ENCODE peak calls at places on chromosomes 6 and 20, in seven cellular contexts. One of them, this sample, is unnamed.

GRCh38 chr6:167398214-167399050 is 73.5 kb downstream of the TTLL2 start:
- DNase-seq in A549: no peak
- DNase-seq in AG04450: no peak
- DNase-seq in heart right ventricle: no peak
- DNase-seq in astrocyte: no peak
- DNase-seq in activated B cell treated with CpG ODN at 0.5 μM for 24 hours: no peak
- DNase-seq in CD8-positive, alpha-beta T cell: no peak
- DNase-seq in this sample: no peak

GRCh38 chr6:81331526-81331925 is 421.0 kb downstream of the TENT5A start:
- DNase-seq in A549: no peak
- DNase-seq in AG04450: no peak
- DNase-seq in heart right ventricle: no peak
- DNase-seq in astrocyte: peak; percentile 75
- DNase-seq in activated B cell treated with CpG ODN at 0.5 μM for 24 hours: no peak
- DNase-seq in CD8-positive, alpha-beta T cell: no peak
- DNase-seq in this sample: no peak

GRCh38 chr6:142233945-142234682 is 67.7 kb upstream of the ADGRG6 start:
- DNase-seq in A549: no peak
- DNase-seq in AG04450: no peak
- DNase-seq in heart right ventricle: no peak
- DNase-seq in astrocyte: no peak
- DNase-seq in activated B cell treated with CpG ODN at 0.5 μM for 24 hours: no peak
- DNase-seq in CD8-positive, alpha-beta T cell: no peak
- DNase-seq in this sample: no peak

GRCh38 chr6:36804549-36804948 is 34.7 kb downstream of the CPNE5 start:
- DNase-seq in A549: no peak
- DNase-seq in AG04450: no peak
- DNase-seq in heart right ventricle: no peak
- DNase-seq in astrocyte: no peak
- DNase-seq in activated B cell treated with CpG ODN at 0.5 μM for 24 hours: no peak
- DNase-seq in CD8-positive, alpha-beta T cell: no peak
- DNase-seq in this sample: no peak

GRCh38 chr20:63748356-63749270 is 9.0 kb downstream of the SLC2A4RG start:
- DNase-seq in A549: no peak
- DNase-seq in AG04450: no peak
- DNase-seq in heart right ventricle: no peak
- DNase-seq in astrocyte: no peak
- DNase-seq in activated B cell treated with CpG ODN at 0.5 μM for 24 hours: no peak
- DNase-seq in CD8-positive, alpha-beta T cell: no peak
- DNase-seq in this sample: no peak

GRCh38 chr6:47440722-47441121 is 36.9 kb upstream of the CD2AP start:
- DNase-seq in A549: no peak
- DNase-seq in AG04450: no peak
- DNase-seq in heart right ventricle: no peak
- DNase-seq in astrocyte: no peak
- DNase-seq in activated B cell treated with CpG ODN at 0.5 μM for 24 hours: no peak
- DNase-seq in CD8-positive, alpha-beta T cell: no peak
- DNase-seq in this sample: no peak

GRCh38 chr6:168072266-168072665 is 6.7 kb downstream of the FRMD1 start:
- DNase-seq in A549: no peak
- DNase-seq in AG04450: no peak
- DNase-seq in heart right ventricle: no peak
- DNase-seq in astrocyte: no peak
- DNase-seq in activated B cell treated with CpG ODN at 0.5 μM for 24 hours: no peak
- DNase-seq in CD8-positive, alpha-beta T cell: no peak
- DNase-seq in this sample: no peak

GRCh38 chr6:13013681-13014550 is 297.3 kb downstream of the PHACTR1 start:
- DNase-seq in A549: no peak
- DNase-seq in AG04450: no peak
- DNase-seq in heart right ventricle: peak; percentile 29
- DNase-seq in astrocyte: no peak
- DNase-seq in activated B cell treated with CpG ODN at 0.5 μM for 24 hours: no peak
- DNase-seq in CD8-positive, alpha-beta T cell: no peak
- DNase-seq in this sample: no peak

GRCh38 chr6:14671261-14671681 is 553.7 kb downstream of the CD83 start:
- DNase-seq in A549: no peak
- DNase-seq in AG04450: peak; percentile 63
- DNase-seq in heart right ventricle: peak; percentile 47
- DNase-seq in astrocyte: peak; percentile 96
- DNase-seq in activated B cell treated with CpG ODN at 0.5 μM for 24 hours: no peak
- DNase-seq in CD8-positive, alpha-beta T cell: no peak
- DNase-seq in this sample: no peak

GRCh38 chr6:89951574-89952360 is 57.5 kb downstream of the GJA10 start:
- DNase-seq in A549: no peak
- DNase-seq in AG04450: no peak
- DNase-seq in heart right ventricle: no peak
- DNase-seq in astrocyte: peak; percentile 71
- DNase-seq in activated B cell treated with CpG ODN at 0.5 μM for 24 hours: no peak
- DNase-seq in CD8-positive, alpha-beta T cell: no peak
- DNase-seq in this sample: no peak

GRCh38 chr6:111651185-111652034 is 45.7 kb upstream of the TRAF3IP2 start:
- DNase-seq in A549: no peak
- DNase-seq in AG04450: no peak
- DNase-seq in heart right ventricle: no peak
- DNase-seq in astrocyte: no peak
- DNase-seq in activated B cell treated with CpG ODN at 0.5 μM for 24 hours: no peak
- DNase-seq in CD8-positive, alpha-beta T cell: no peak
- DNase-seq in this sample: no peak

GRCh38 chr6:20366082-20366834 is 35.4 kb upstream of the E2F3 start:
- DNase-seq in A549: no peak
- DNase-seq in AG04450: no peak
- DNase-seq in heart right ventricle: no peak
- DNase-seq in astrocyte: no peak
- DNase-seq in activated B cell treated with CpG ODN at 0.5 μM for 24 hours: no peak
- DNase-seq in CD8-positive, alpha-beta T cell: peak; percentile 32
- DNase-seq in this sample: no peak

GRCh38 chr20:58749979-58750378 is 57.4 kb downstream of the NPEPL1 start:
- DNase-seq in A549: no peak
- DNase-seq in AG04450: no peak
- DNase-seq in heart right ventricle: no peak
- DNase-seq in astrocyte: no peak
- DNase-seq in activated B cell treated with CpG ODN at 0.5 μM for 24 hours: no peak
- DNase-seq in CD8-positive, alpha-beta T cell: no peak
- DNase-seq in this sample: no peak

GRCh38 chr6:47413752-47414516 is 63.7 kb upstream of the CD2AP start:
- DNase-seq in A549: no peak
- DNase-seq in AG04450: peak; percentile 23
- DNase-seq in heart right ventricle: no peak
- DNase-seq in astrocyte: peak; percentile 44
- DNase-seq in activated B cell treated with CpG ODN at 0.5 μM for 24 hours: no peak
- DNase-seq in CD8-positive, alpha-beta T cell: peak; percentile 19
- DNase-seq in this sample: peak; percentile 16

GRCh38 chr6:159170999-159171712 is 2.0 kb downstream of the FNDC1 start:
- DNase-seq in A549: no peak
- DNase-seq in AG04450: peak; percentile 36
- DNase-seq in heart right ventricle: peak; percentile 20
- DNase-seq in astrocyte: peak; percentile 86
- DNase-seq in activated B cell treated with CpG ODN at 0.5 μM for 24 hours: no peak
- DNase-seq in CD8-positive, alpha-beta T cell: no peak
- DNase-seq in this sample: no peak

GRCh38 chr6:132072831-132073230 is 121.7 kb upstream of the CCN2 start:
- DNase-seq in A549: no peak
- DNase-seq in AG04450: no peak
- DNase-seq in heart right ventricle: no peak
- DNase-seq in astrocyte: no peak
- DNase-seq in activated B cell treated with CpG ODN at 0.5 μM for 24 hours: no peak
- DNase-seq in CD8-positive, alpha-beta T cell: no peak
- DNase-seq in this sample: no peak

GRCh38 chr20:2820896-2821869 is 5.0 kb downstream of the TMEM239 start:
- DNase-seq in A549: no peak
- DNase-seq in AG04450: no peak
- DNase-seq in heart right ventricle: no peak
- DNase-seq in astrocyte: no peak
- DNase-seq in activated B cell treated with CpG ODN at 0.5 μM for 24 hours: no peak
- DNase-seq in CD8-positive, alpha-beta T cell: no peak
- DNase-seq in this sample: no peak
- TF ChIP-seq CTCF in A549: no peak
- TF ChIP-seq CTCF in AG04450: no peak
- TF ChIP-seq CTCF in heart right ventricle: no peak
- TF ChIP-seq CTCF in astrocyte: no peak
- TF ChIP-seq CTCF in activated B cell treated with CpG ODN at 0.5 μM for 24 hours: no peak
- TF ChIP-seq CTCF in CD8-positive, alpha-beta T cell: no peak
- TF ChIP-seq CTCF in this sample: no peak

GRCh38 chr20:33753143-33753542 is 21.3 kb downstream of the ZNF341 start:
- DNase-seq in A549: no peak
- DNase-seq in AG04450: no peak
- DNase-seq in heart right ventricle: no peak
- DNase-seq in astrocyte: no peak
- DNase-seq in activated B cell treated with CpG ODN at 0.5 μM for 24 hours: no peak
- DNase-seq in CD8-positive, alpha-beta T cell: no peak
- DNase-seq in this sample: no peak
- TF ChIP-seq CTCF in A549: no peak
- TF ChIP-seq CTCF in AG04450: no peak
- TF ChIP-seq CTCF in heart right ventricle: no peak
- TF ChIP-seq CTCF in astrocyte: no peak
- TF ChIP-seq CTCF in activated B cell treated with CpG ODN at 0.5 μM for 24 hours: no peak
- TF ChIP-seq CTCF in CD8-positive, alpha-beta T cell: no peak
- TF ChIP-seq CTCF in this sample: no peak

GRCh38 chr6:156175971-156176421 is 601.2 kb upstream of the ARID1B start:
- DNase-seq in A549: peak; percentile 2
- DNase-seq in AG04450: no peak
- DNase-seq in heart right ventricle: peak; percentile 53
- DNase-seq in astrocyte: no peak
- DNase-seq in activated B cell treated with CpG ODN at 0.5 μM for 24 hours: no peak
- DNase-seq in CD8-positive, alpha-beta T cell: no peak
- DNase-seq in this sample: no peak
- TF ChIP-seq CTCF in A549: no peak
- TF ChIP-seq CTCF in AG04450: no peak
- TF ChIP-seq CTCF in heart right ventricle: no peak
- TF ChIP-seq CTCF in astrocyte: peak; percentile 22
- TF ChIP-seq CTCF in activated B cell treated with CpG ODN at 0.5 μM for 24 hours: no peak
- TF ChIP-seq CTCF in CD8-positive, alpha-beta T cell: no peak
- TF ChIP-seq CTCF in this sample: peak; percentile 18

DNA sequence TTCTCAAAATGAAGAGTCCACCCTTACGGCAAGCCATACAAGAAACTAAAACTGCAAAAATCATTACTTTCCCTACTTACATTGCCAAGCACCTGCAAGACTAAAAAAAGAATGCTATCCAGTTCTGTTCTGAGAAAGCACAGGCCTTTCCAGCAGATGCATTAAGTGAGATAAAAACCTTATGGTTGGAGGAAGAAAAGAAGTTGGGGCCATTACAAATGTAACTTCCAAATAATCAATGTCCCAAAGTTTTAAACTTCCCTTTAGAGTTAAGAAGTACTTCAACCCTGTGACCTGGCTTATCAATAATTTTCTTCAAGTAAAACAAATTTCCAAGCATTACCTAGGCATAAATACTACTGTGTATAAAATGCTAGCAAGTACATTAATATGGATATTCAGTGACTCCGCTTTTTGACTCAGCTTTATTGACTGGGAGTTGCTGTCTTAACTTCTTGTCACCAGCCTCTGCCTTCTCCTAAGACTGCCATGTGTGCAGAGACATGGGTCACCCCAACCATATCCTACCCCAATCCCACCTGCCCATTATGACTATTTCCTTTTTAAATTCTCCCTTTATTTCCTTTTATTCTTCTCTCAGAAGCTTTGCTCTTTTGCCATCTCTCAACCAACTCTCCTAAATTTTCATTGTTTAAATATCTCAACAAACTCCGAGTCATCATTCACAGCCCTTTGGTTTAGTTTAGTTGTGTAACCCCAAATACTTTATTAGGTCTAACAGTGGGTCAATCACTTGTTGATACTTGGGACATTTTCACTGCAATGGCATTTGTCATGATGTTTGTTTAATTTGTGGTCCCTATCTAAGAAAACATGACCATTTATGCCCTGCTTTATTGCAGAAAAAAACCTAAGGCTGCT is 49.7 kb downstream of the SLC22A23 start:
- DNase-seq in A549: no peak
- DNase-seq in AG04450: no peak
- DNase-seq in heart right ventricle: no peak
- DNase-seq in astrocyte: no peak
- DNase-seq in activated B cell treated with CpG ODN at 0.5 μM for 24 hours: no peak
- DNase-seq in CD8-positive, alpha-beta T cell: no peak
- DNase-seq in this sample: no peak
- TF ChIP-seq CTCF in A549: no peak
- TF ChIP-seq CTCF in AG04450: no peak
- TF ChIP-seq CTCF in heart right ventricle: no peak
- TF ChIP-seq CTCF in astrocyte: no peak
- TF ChIP-seq CTCF in activated B cell treated with CpG ODN at 0.5 μM for 24 hours: no peak
- TF ChIP-seq CTCF in CD8-positive, alpha-beta T cell: no peak
- TF ChIP-seq CTCF in this sample: no peak

GRCh38 chr20:19828233-19828632 is 70.2 kb downstream of the RIN2 start:
- DNase-seq in A549: peak; percentile 64
- DNase-seq in AG04450: no peak
- DNase-seq in heart right ventricle: no peak
- DNase-seq in astrocyte: peak; percentile 58
- DNase-seq in activated B cell treated with CpG ODN at 0.5 μM for 24 hours: no peak
- DNase-seq in CD8-positive, alpha-beta T cell: peak; percentile 2
- DNase-seq in this sample: no peak
- TF ChIP-seq CTCF in A549: peak; percentile 56
- TF ChIP-seq CTCF in AG04450: peak; percentile 46
- TF ChIP-seq CTCF in heart right ventricle: no peak
- TF ChIP-seq CTCF in astrocyte: peak; percentile 13
- TF ChIP-seq CTCF in activated B cell treated with CpG ODN at 0.5 μM for 24 hours: no peak
- TF ChIP-seq CTCF in CD8-positive, alpha-beta T cell: no peak
- TF ChIP-seq CTCF in this sample: no peak

DNA sequence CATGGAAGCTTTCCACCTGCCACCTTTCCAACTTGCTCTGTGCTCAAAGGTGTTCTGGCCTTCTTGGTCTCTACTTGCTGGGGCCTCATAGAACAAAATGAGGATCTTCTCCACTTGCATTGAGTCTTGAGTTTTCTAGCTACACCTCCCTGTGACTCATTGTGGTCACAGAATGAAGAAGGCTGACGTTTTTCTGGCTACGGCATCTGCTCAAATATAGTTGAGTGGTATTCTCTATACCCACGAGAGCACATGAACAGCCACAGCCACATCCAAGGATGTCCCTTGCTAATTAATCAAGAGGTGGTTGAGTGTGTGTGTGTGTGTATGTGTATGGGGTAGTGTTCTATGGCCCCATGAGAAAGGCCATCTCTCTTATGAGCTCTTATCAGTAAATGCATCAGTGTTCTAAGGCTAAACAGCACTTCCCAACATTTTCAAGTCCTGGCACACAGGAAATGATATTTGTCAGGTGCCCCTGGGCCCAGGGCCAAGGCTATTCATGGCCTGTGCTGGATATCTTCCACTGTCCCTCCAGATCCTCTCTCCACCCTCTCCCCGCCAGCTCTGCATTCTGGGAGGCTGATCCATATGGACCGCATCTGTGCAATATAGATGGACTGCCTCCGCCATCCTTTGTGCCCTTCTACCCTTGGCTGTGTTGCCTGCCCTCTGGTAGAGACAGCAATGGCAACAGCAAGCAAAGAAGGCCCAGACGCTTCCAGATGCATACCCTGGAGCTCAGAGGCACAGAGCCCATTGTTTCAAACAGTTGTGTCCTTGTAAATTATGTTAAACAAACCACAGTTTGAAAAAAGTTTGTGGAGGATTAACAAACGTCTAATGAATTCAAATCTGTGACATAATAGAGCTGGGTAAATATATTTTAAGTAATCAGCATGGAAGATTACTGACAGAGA is 150.2 kb downstream of the LRFN2 start:
- DNase-seq in A549: no peak
- DNase-seq in AG04450: no peak
- DNase-seq in heart right ventricle: no peak
- DNase-seq in astrocyte: peak; percentile 5
- DNase-seq in activated B cell treated with CpG ODN at 0.5 μM for 24 hours: no peak
- DNase-seq in CD8-positive, alpha-beta T cell: no peak
- DNase-seq in this sample: no peak
- TF ChIP-seq CTCF in A549: no peak
- TF ChIP-seq CTCF in AG04450: no peak
- TF ChIP-seq CTCF in heart right ventricle: no peak
- TF ChIP-seq CTCF in astrocyte: no peak
- TF ChIP-seq CTCF in activated B cell treated with CpG ODN at 0.5 μM for 24 hours: no peak
- TF ChIP-seq CTCF in CD8-positive, alpha-beta T cell: no peak
- TF ChIP-seq CTCF in this sample: no peak

This sample was measured in D721Med.